ENCODE peak calls at places on chromosomes 7 and 10, in six cellular contexts. One of them, this sample, is unnamed.

GRCh38 chr7:1124164-1124563 is 35.8 kb downstream of the ZFAND2A start:
- DNase-seq in NCI-H748 treated with DMSO at 0.1 percent for 48 hours: no peak
- DNase-seq in NCI-H460: no peak
- DNase-seq in astrocyte of the hippocampus: peak; percentile 28
- DNase-seq in activated effector memory CD4-positive, alpha-beta T cell treated with anti-CD3 and anti-CD28 coated beads, Interleukin-2, amount 50 U/mL, for 16 hours: peak; percentile 52
- DNase-seq in substantia nigra: no peak
- DNase-seq in this sample: no peak

GRCh38 chr10:70679498-70679897 is 7.2 kb downstream of the ADAMTS14 start:
- DNase-seq in NCI-H748 treated with DMSO at 0.1 percent for 48 hours: no peak
- DNase-seq in NCI-H460: no peak
- DNase-seq in astrocyte of the hippocampus: peak; percentile 73
- DNase-seq in activated effector memory CD4-positive, alpha-beta T cell treated with anti-CD3 and anti-CD28 coated beads, Interleukin-2, amount 50 U/mL, for 16 hours: no peak
- DNase-seq in substantia nigra: no peak
- DNase-seq in this sample: no peak

GRCh38 chr7:8365499-8366110 is 67.8 kb upstream of the NXPH1 start:
- DNase-seq in NCI-H748 treated with DMSO at 0.1 percent for 48 hours: peak; percentile 70
- DNase-seq in NCI-H460: peak; percentile 56
- DNase-seq in astrocyte of the hippocampus: peak; percentile 0
- DNase-seq in activated effector memory CD4-positive, alpha-beta T cell treated with anti-CD3 and anti-CD28 coated beads, Interleukin-2, amount 50 U/mL, for 16 hours: no peak
- DNase-seq in substantia nigra: no peak
- DNase-seq in this sample: peak; percentile 33

GRCh38 chr10:43708256-43708655 is 59.6 kb upstream of the ZNF32 start:
- DNase-seq in NCI-H748 treated with DMSO at 0.1 percent for 48 hours: no peak
- DNase-seq in NCI-H460: no peak
- DNase-seq in astrocyte of the hippocampus: no peak
- DNase-seq in activated effector memory CD4-positive, alpha-beta T cell treated with anti-CD3 and anti-CD28 coated beads, Interleukin-2, amount 50 U/mL, for 16 hours: no peak
- DNase-seq in substantia nigra: no peak
- DNase-seq in this sample: no peak

GRCh38 chr7:116197355-116197754 is 13.0 kb upstream of the TES start:
- DNase-seq in NCI-H748 treated with DMSO at 0.1 percent for 48 hours: no peak
- DNase-seq in NCI-H460: no peak
- DNase-seq in astrocyte of the hippocampus: no peak
- DNase-seq in activated effector memory CD4-positive, alpha-beta T cell treated with anti-CD3 and anti-CD28 coated beads, Interleukin-2, amount 50 U/mL, for 16 hours: no peak
- DNase-seq in substantia nigra: no peak
- DNase-seq in this sample: peak; percentile 73

GRCh38 chr10:9848278-9848677 is 1169.4 kb upstream of the CELF2 start:
- DNase-seq in NCI-H748 treated with DMSO at 0.1 percent for 48 hours: no peak
- DNase-seq in NCI-H460: no peak
- DNase-seq in astrocyte of the hippocampus: no peak
- DNase-seq in activated effector memory CD4-positive, alpha-beta T cell treated with anti-CD3 and anti-CD28 coated beads, Interleukin-2, amount 50 U/mL, for 16 hours: no peak
- DNase-seq in substantia nigra: no peak
- DNase-seq in this sample: no peak

GRCh38 chr10:89373916-89374711 is 3.7 kb upstream of the IFIT1B start:
- DNase-seq in NCI-H748 treated with DMSO at 0.1 percent for 48 hours: no peak
- DNase-seq in NCI-H460: no peak
- DNase-seq in astrocyte of the hippocampus: peak; percentile 97
- DNase-seq in activated effector memory CD4-positive, alpha-beta T cell treated with anti-CD3 and anti-CD28 coated beads, Interleukin-2, amount 50 U/mL, for 16 hours: no peak
- DNase-seq in substantia nigra: peak; percentile 85
- DNase-seq in this sample: no peak

GRCh38 chr7:14045651-14046050 is 56.2 kb upstream of the ETV1 start:
- DNase-seq in NCI-H748 treated with DMSO at 0.1 percent for 48 hours: no peak
- DNase-seq in NCI-H460: no peak
- DNase-seq in astrocyte of the hippocampus: no peak
- DNase-seq in activated effector memory CD4-positive, alpha-beta T cell treated with anti-CD3 and anti-CD28 coated beads, Interleukin-2, amount 50 U/mL, for 16 hours: no peak
- DNase-seq in substantia nigra: no peak
- DNase-seq in this sample: no peak

GRCh38 chr7:56110611-56111010 is 4.3 kb upstream of the CHCHD2 start:
- DNase-seq in NCI-H748 treated with DMSO at 0.1 percent for 48 hours: no peak
- DNase-seq in NCI-H460: no peak
- DNase-seq in astrocyte of the hippocampus: no peak
- DNase-seq in activated effector memory CD4-positive, alpha-beta T cell treated with anti-CD3 and anti-CD28 coated beads, Interleukin-2, amount 50 U/mL, for 16 hours: no peak
- DNase-seq in substantia nigra: no peak
- DNase-seq in this sample: no peak

GRCh38 chr7:84536256-84536870 is 341.8 kb upstream of the SEMA3A start:
- DNase-seq in NCI-H748 treated with DMSO at 0.1 percent for 48 hours: no peak
- DNase-seq in NCI-H460: peak; percentile 51
- DNase-seq in astrocyte of the hippocampus: peak; percentile 33
- DNase-seq in activated effector memory CD4-positive, alpha-beta T cell treated with anti-CD3 and anti-CD28 coated beads, Interleukin-2, amount 50 U/mL, for 16 hours: no peak
- DNase-seq in substantia nigra: no peak
- DNase-seq in this sample: no peak

GRCh38 chr10:31602541-31603244 is 283.7 kb downstream of the ZEB1 start:
- DNase-seq in NCI-H748 treated with DMSO at 0.1 percent for 48 hours: no peak
- DNase-seq in NCI-H460: no peak
- DNase-seq in astrocyte of the hippocampus: peak; percentile 68
- DNase-seq in activated effector memory CD4-positive, alpha-beta T cell treated with anti-CD3 and anti-CD28 coated beads, Interleukin-2, amount 50 U/mL, for 16 hours: no peak
- DNase-seq in substantia nigra: peak; percentile 71
- DNase-seq in this sample: peak; percentile 44

GRCh38 chr10:93755443-93756127 is 2.2 kb upstream of the LGI1 start:
- DNase-seq in NCI-H748 treated with DMSO at 0.1 percent for 48 hours: no peak
- DNase-seq in NCI-H460: no peak
- DNase-seq in astrocyte of the hippocampus: no peak
- DNase-seq in activated effector memory CD4-positive, alpha-beta T cell treated with anti-CD3 and anti-CD28 coated beads, Interleukin-2, amount 50 U/mL, for 16 hours: no peak
- DNase-seq in substantia nigra: no peak
- DNase-seq in this sample: no peak

GRCh38 chr7:107501593-107501992 is 31.7 kb downstream of the GPR22 start:
- DNase-seq in NCI-H748 treated with DMSO at 0.1 percent for 48 hours: no peak
- DNase-seq in NCI-H460: peak; percentile 55
- DNase-seq in astrocyte of the hippocampus: peak; percentile 9
- DNase-seq in activated effector memory CD4-positive, alpha-beta T cell treated with anti-CD3 and anti-CD28 coated beads, Interleukin-2, amount 50 U/mL, for 16 hours: no peak
- DNase-seq in substantia nigra: peak; percentile 4
- DNase-seq in this sample: peak; percentile 52

GRCh38 chr10:132346806-132347205 is 14.8 kb downstream of the LRRC27 start:
- DNase-seq in NCI-H748 treated with DMSO at 0.1 percent for 48 hours: no peak
- DNase-seq in NCI-H460: no peak
- DNase-seq in astrocyte of the hippocampus: no peak
- DNase-seq in activated effector memory CD4-positive, alpha-beta T cell treated with anti-CD3 and anti-CD28 coated beads, Interleukin-2, amount 50 U/mL, for 16 hours: no peak
- DNase-seq in substantia nigra: no peak
- DNase-seq in this sample: no peak

GRCh38 chr7:157006205-157006747 is 4.2 kb downstream of the MNX1 start:
- DNase-seq in NCI-H748 treated with DMSO at 0.1 percent for 48 hours: no peak
- DNase-seq in NCI-H460: no peak
- DNase-seq in astrocyte of the hippocampus: no peak
- DNase-seq in activated effector memory CD4-positive, alpha-beta T cell treated with anti-CD3 and anti-CD28 coated beads, Interleukin-2, amount 50 U/mL, for 16 hours: no peak
- DNase-seq in substantia nigra: no peak
- DNase-seq in this sample: no peak

GRCh38 chr7:38535013-38535412 is 96.2 kb downstream of the AMPH start:
- DNase-seq in NCI-H748 treated with DMSO at 0.1 percent for 48 hours: no peak
- DNase-seq in NCI-H460: no peak
- DNase-seq in astrocyte of the hippocampus: peak; percentile 51
- DNase-seq in activated effector memory CD4-positive, alpha-beta T cell treated with anti-CD3 and anti-CD28 coated beads, Interleukin-2, amount 50 U/mL, for 16 hours: no peak
- DNase-seq in substantia nigra: no peak
- DNase-seq in this sample: no peak

GRCh38 chr7:22900784-22901183 is 78.1 kb upstream of the TOMM7 start:
- DNase-seq in NCI-H748 treated with DMSO at 0.1 percent for 48 hours: no peak
- DNase-seq in NCI-H460: no peak
- DNase-seq in astrocyte of the hippocampus: no peak
- DNase-seq in activated effector memory CD4-positive, alpha-beta T cell treated with anti-CD3 and anti-CD28 coated beads, Interleukin-2, amount 50 U/mL, for 16 hours: no peak
- DNase-seq in substantia nigra: no peak
- DNase-seq in this sample: no peak

GRCh38 chr10:100939763-100940344 is 27.1 kb downstream of the SLF2 start:
- DNase-seq in NCI-H748 treated with DMSO at 0.1 percent for 48 hours: no peak
- DNase-seq in NCI-H460: no peak
- DNase-seq in astrocyte of the hippocampus: no peak
- DNase-seq in activated effector memory CD4-positive, alpha-beta T cell treated with anti-CD3 and anti-CD28 coated beads, Interleukin-2, amount 50 U/mL, for 16 hours: no peak
- DNase-seq in substantia nigra: no peak
- DNase-seq in this sample: no peak

GRCh38 chr7:111595780-111596179 is 33.5 kb upstream of the IMMP2L start:
- DNase-seq in NCI-H748 treated with DMSO at 0.1 percent for 48 hours: no peak
- DNase-seq in NCI-H460: no peak
- DNase-seq in astrocyte of the hippocampus: no peak
- DNase-seq in activated effector memory CD4-positive, alpha-beta T cell treated with anti-CD3 and anti-CD28 coated beads, Interleukin-2, amount 50 U/mL, for 16 hours: no peak
- DNase-seq in substantia nigra: no peak
- DNase-seq in this sample: no peak

GRCh38 chr7:29976265-29976664 is 13.3 kb downstream of the SCRN1 start:
- DNase-seq in NCI-H748 treated with DMSO at 0.1 percent for 48 hours: no peak
- DNase-seq in NCI-H460: no peak
- DNase-seq in astrocyte of the hippocampus: peak; percentile 13
- DNase-seq in activated effector memory CD4-positive, alpha-beta T cell treated with anti-CD3 and anti-CD28 coated beads, Interleukin-2, amount 50 U/mL, for 16 hours: no peak
- DNase-seq in substantia nigra: no peak
- DNase-seq in this sample: no peak

GRCh38 chr7:44163591-44163990 is 22.5 kb upstream of the MYL7 start:
- DNase-seq in NCI-H748 treated with DMSO at 0.1 percent for 48 hours: no peak
- DNase-seq in NCI-H460: no peak
- DNase-seq in astrocyte of the hippocampus: peak; percentile 92
- DNase-seq in activated effector memory CD4-positive, alpha-beta T cell treated with anti-CD3 and anti-CD28 coated beads, Interleukin-2, amount 50 U/mL, for 16 hours: no peak
- DNase-seq in substantia nigra: no peak
- DNase-seq in this sample: no peak

GRCh38 chr7:128923411-128923800 is 12.9 kb upstream of the KCP start:
- DNase-seq in NCI-H748 treated with DMSO at 0.1 percent for 48 hours: no peak
- DNase-seq in NCI-H460: no peak
- DNase-seq in astrocyte of the hippocampus: no peak
- DNase-seq in activated effector memory CD4-positive, alpha-beta T cell treated with anti-CD3 and anti-CD28 coated beads, Interleukin-2, amount 50 U/mL, for 16 hours: peak; percentile 36
- DNase-seq in substantia nigra: no peak
- DNase-seq in this sample: no peak

GRCh38 chr7:30799206-30799975 is 28.2 kb downstream of the MINDY4 start:
- DNase-seq in NCI-H748 treated with DMSO at 0.1 percent for 48 hours: no peak
- DNase-seq in NCI-H460: no peak
- DNase-seq in astrocyte of the hippocampus: peak; percentile 64
- DNase-seq in activated effector memory CD4-positive, alpha-beta T cell treated with anti-CD3 and anti-CD28 coated beads, Interleukin-2, amount 50 U/mL, for 16 hours: no peak
- DNase-seq in substantia nigra: no peak
- DNase-seq in this sample: peak; percentile 71

This sample was measured in A673.